ENCODE peak calls at places on chromosomes 13 and 19, in five cellular contexts. V is H9, Z is adrenal gland, S is AG09309, T is HL-60. X is an unnamed sample.
A peak's percentile ranks its signal among the peaks of the same experiment; 100 is the strongest.

GRCh38 chr13:110799246-110800236 is 86.0 kb downstream of the ING1 start:
- DNase-seq in Z (peak; percentile 39), S (peak; percentile 69), V (no peak), T (no peak), X (no peak)

GRCh38 chr13:30194906-30195305 is 112.4 kb downstream of the KATNAL1 start:
- DNase-seq in Z (no peak), T (no peak), V (no peak), S (no peak), X (no peak)

GRCh38 chr19:29531458-29532025 is 5.7 kb downstream of the VSTM2B start:
- DNase-seq in Z (no peak), T (no peak), V (no peak), S (no peak), X (peak; percentile 11)

GRCh38 chr13:49240017-49240416 is 7.7 kb upstream of the CDADC1 start:
- DNase-seq in V (no peak), Z (peak; percentile 38), T (no peak), S (no peak), X (no peak)

GRCh38 chr19:53660584-53660983 is 28.8 kb downstream of the DPRX start:
- DNase-seq in S (no peak), V (no peak), Z (no peak), T (no peak), X (no peak)

GRCh38 chr19:39845621-39846175 is 481 bp downstream of the FBL start:
- DNase-seq in Z (peak; percentile 31), T (no peak), V (no peak), S (no peak), X (peak; percentile 24)

GRCh38 chr13:20824762-20825161 is 51.0 kb upstream of the EEF1AKMT1 start:
- DNase-seq in Z (no peak), T (no peak), V (no peak), S (no peak), X (no peak)

GRCh38 chr13:111922086-111922485 is 144.9 kb upstream of the SOX1 start:
- DNase-seq in V (peak; percentile 10), S (no peak), T (no peak), Z (no peak), X (no peak)

GRCh38 chr13:31982540-31982939 is 49.0 kb upstream of the FRY start:
- DNase-seq in Z (peak; percentile 83), S (peak; percentile 85), V (no peak), T (peak; percentile 85), X (no peak)

GRCh38 chr13:30179547-30180256 is 127.6 kb downstream of the KATNAL1 start:
- DNase-seq in T (no peak), Z (no peak), S (no peak), V (no peak), X (no peak)

GRCh38 chr13:109914111-109914510 is 127.7 kb upstream of the IRS2 start:
- DNase-seq in T (no peak), V (no peak), S (no peak), Z (no peak), X (no peak)

GRCh38 chr19:13849991-13850909 is 26.7 kb upstream of the NANOS3 start:
- DNase-seq in V (peak; percentile 81), Z (peak; percentile 84), T (no peak), S (no peak), X (peak; percentile 80)

GRCh38 chr13:76836311-76836710 is 49.9 kb downstream of the KCTD12 start:
- DNase-seq in S (no peak), V (no peak), Z (no peak), T (no peak), X (no peak)

GRCh38 chr19:35309481-35310279 is 17.7 kb downstream of the MAG start:
- DNase-seq in Z (peak; percentile 81), S (no peak), V (no peak), T (no peak), X (no peak)

GRCh38 chr13:60211548-60211947 is 47.8 kb upstream of the DIAPH3 start:
- DNase-seq in S (no peak), Z (no peak), T (no peak), V (no peak), X (no peak)

GRCh38 chr19:38792250-38793111 is 3.5 kb downstream of the LGALS7B start:
- DNase-seq in Z (no peak), S (no peak), T (no peak), V (peak; percentile 77), X (peak; percentile 80)

GRCh38 chr19:12825259-12826131 is 8.9 kb downstream of the RTBDN start:
- DNase-seq in V (peak; percentile 93), T (no peak), Z (no peak), S (no peak), X (peak; percentile 81)

GRCh38 chr19:38669532-38669931 is 22.1 kb downstream of the ACTN4 start:
- DNase-seq in Z (no peak), S (no peak), T (no peak), V (no peak), X (no peak)

GRCh38 chr13:98783856-98784478 is 31.5 kb upstream of the SLC15A1 start:
- DNase-seq in S (no peak), Z (no peak), T (no peak), V (no peak), X (no peak)

GRCh38 chr19:3359850-3360493 is 6.4 kb upstream of the NFIC start:
- DNase-seq in Z (no peak), S (no peak), T (no peak), V (no peak), X (no peak)

GRCh38 chr19:33174186-33174585 is 19.9 kb upstream of the LRP3 start:
- DNase-seq in V (no peak), Z (no peak), S (no peak), T (no peak), X (no peak)

GRCh38 chr13:74554581-74555290 is 420.5 kb upstream of the KLF12 start:
- DNase-seq in T (no peak), S (no peak), Z (no peak), V (no peak), X (peak; percentile 48)

GRCh38 chr19:16328824-16329482 is 4.3 kb downstream of the KLF2 start:
- DNase-seq in V (no peak), Z (no peak), T (no peak), S (no peak), X (no peak)

GRCh38 chr19:17579523-17580244 is 24.2 kb downstream of the COLGALT1 start:
- DNase-seq in T (no peak), S (no peak), Z (peak; percentile 55), V (peak; percentile 98), X (peak; percentile 63)

GRCh38 chr19:49591731-49592485 is 926 bp downstream of the PRR12 start:
- DNase-seq in T (peak; percentile 76), S (no peak), Z (peak; percentile 66), V (peak; percentile 78), X (peak; percentile 56)

GRCh38 chr19:15318241-15318691 is 14.1 kb downstream of the BRD4 start:
- DNase-seq in Z (no peak), T (no peak), V (no peak), S (no peak), X (no peak)

DNA sequence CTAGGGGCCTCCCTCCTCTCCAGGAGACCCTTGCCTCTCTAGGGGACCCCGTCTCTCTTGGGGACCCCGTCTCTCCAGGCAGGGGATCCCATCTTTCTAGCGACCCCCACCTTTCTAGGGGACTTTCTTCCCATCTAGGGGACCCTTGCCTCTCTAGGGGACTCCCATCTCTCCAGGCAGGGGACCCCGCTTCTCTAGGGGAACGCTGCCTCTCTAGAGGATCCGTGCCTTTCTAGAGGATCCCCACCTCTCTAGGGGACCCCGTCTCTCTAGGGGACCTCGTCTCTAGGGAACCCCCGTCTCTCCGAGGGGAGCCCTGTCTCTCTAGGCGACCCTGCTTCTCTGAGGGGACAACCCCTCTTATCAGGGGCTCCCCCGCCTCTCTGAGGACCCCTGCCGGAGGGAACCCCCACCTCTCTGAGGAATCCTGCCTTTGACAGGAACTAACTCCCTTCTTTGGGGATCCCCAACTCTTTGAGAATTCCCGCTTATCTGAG is 19.1 kb upstream of the GATAD2A start:
- DNase-seq in Z (no peak), V (no peak), T (no peak), S (no peak), X (no peak)
- TF ChIP-seq CTCF in Z (no peak), V (no peak), T (no peak), S (no peak), X (no peak)

DNA sequence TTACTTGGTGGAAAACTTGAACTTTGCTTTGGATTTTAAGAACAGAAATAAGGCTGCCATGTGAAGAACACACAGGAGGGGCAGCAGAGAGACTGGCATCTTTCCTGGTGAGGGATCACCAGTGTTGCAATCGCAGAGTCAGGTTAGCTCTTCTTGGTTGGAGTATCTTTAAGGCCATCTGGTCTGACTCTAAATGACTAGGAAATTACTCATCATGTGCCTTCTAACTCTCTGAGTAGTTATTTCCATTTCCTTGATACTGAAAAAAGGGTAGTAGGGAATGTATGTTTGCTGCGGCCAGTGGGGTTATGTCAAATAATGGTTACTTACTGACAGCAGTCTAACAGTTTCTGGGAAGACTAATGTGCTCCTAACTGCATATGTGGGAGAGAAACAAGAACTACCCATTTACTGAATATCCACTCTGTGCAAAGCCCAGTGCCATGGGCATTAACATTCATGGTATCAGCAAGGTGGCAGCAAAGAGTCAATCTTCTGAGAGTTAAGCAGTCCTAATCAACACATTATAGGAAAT is 122.1 kb downstream of the COG6 start:
- DNase-seq in Z (no peak), T (peak; percentile 10), V (no peak), S (peak; percentile 87), X (no peak)
- TF ChIP-seq CTCF in Z (no peak), T (peak; percentile 6), V (peak; percentile 42), S (peak; percentile 59), X (peak; percentile 15)

GRCh38 chr13:103772576-103772975 is 706.4 kb upstream of the SLC10A2 start:
- DNase-seq in T (peak; percentile 12), S (no peak), V (no peak), Z (no peak), X (no peak)
- TF ChIP-seq CTCF in T (no peak), S (no peak), V (peak; percentile 71), Z (no peak), X (peak; percentile 46)

GRCh38 chr19:10334340-10335148 is 1.2 kb upstream of the RAVER1 start:
- DNase-seq in Z (peak; percentile 97), S (peak; percentile 76), V (peak; percentile 95), T (no peak), X (peak; percentile 89)
- TF ChIP-seq CTCF in Z (no peak), S (no peak), V (no peak), T (no peak), X (no peak)

X was measured in glutamatergic neuron.